ENCODE peak calls at places on chromosomes 13 and 19, in five cellular contexts. M is AG04449, R is GM23248, D is GM04504, N is posterior cingulate gyrus. B is an unnamed sample.

GRCh38 chr13:110161112-110161897 is 145.7 kb downstream of the COL4A1 start:
- DNase-seq in R (no peak), M (no peak), D (no peak), N (no peak), B (no peak)

GRCh38 chr13:66845393-66845792 is 384.7 kb downstream of the PCDH9 start:
- DNase-seq in M (no peak), R (no peak), N (no peak), D (no peak), B (no peak)

GRCh38 chr13:20566424-20566916 is 487 bp upstream of the IFT88 start:
- DNase-seq in D (peak), N (no peak), R (peak), M (no peak), B (no peak)

GRCh38 chr19:17579523-17580244 is 24.2 kb downstream of the COLGALT1 start:
- DNase-seq in N (no peak), D (no peak), R (peak), M (no peak), B (no peak)

GRCh38 chr19:10431254-10431942 is 11.1 kb downstream of the PDE4A start:
- DNase-seq in D (no peak), R (peak), M (no peak), N (no peak), B (peak)

GRCh38 chr19:3851254-3852176 is 17.3 kb downstream of the ZFR2 start:
- DNase-seq in D (no peak), N (no peak), M (no peak), R (peak), B (no peak)

GRCh38 chr13:99404005-99404755 is 97.0 kb upstream of the GPR183 start:
- DNase-seq in R (no peak), M (no peak), D (no peak), N (no peak), B (no peak)

GRCh38 chr13:85724554-85725432 is 74.4 kb downstream of the SLITRK6 start:
- DNase-seq in D (no peak), M (no peak), N (no peak), R (no peak), B (no peak)

GRCh38 chr19:1163934-1164683 is 10.0 kb downstream of the SBNO2 start:
- DNase-seq in M (no peak), N (no peak), R (no peak), D (no peak), B (no peak)

GRCh38 chr13:40362502-40362901 is 303.9 kb downstream of the FOXO1 start:
- DNase-seq in N (no peak), R (no peak), M (no peak), D (no peak), B (no peak)

GRCh38 chr19:39602224-39602623 is at the start of gene LGALS13:
- DNase-seq in M (no peak), R (no peak), D (no peak), N (no peak), B (no peak)

GRCh38 chr13:113864303-113864890 is 521 bp upstream of the GAS6 start:
- DNase-seq in R (peak), M (no peak), D (no peak), N (no peak), B (no peak)

GRCh38 chr19:30529876-30530275 is 157.7 kb downstream of the ZNF536 start:
- DNase-seq in M (no peak), D (no peak), N (no peak), R (no peak), B (no peak)

GRCh38 chr19:37874784-37875183 is 31.6 kb downstream of the WDR87 start:
- DNase-seq in M (no peak), R (no peak), N (no peak), D (no peak), B (no peak)

GRCh38 chr13:36323408-36323807 is 22.8 kb downstream of the SPART start:
- DNase-seq in D (no peak), R (no peak), M (no peak), N (no peak), B (no peak)

GRCh38 chr19:49118565-49119410 is at the start of gene C19orf73:
- DNase-seq in N (peak), R (peak), D (peak), M (peak), B (peak)

GRCh38 chr19:43555185-43555770 is 20.0 kb downstream of the XRCC1 start:
- DNase-seq in R (peak), M (peak), N (peak), D (peak), B (peak)

GRCh38 chr19:41161903-41162302 is 31.1 kb upstream of the CYP2S1 start:
- DNase-seq in N (no peak), M (no peak), R (no peak), D (no peak), B (no peak)

GRCh38 chr19:49340069-49340864 is 5.1 kb downstream of the CD37 start:
- DNase-seq in M (no peak), D (no peak), R (peak), N (no peak), B (no peak)

GRCh38 chr19:55646889-55647731 is 902 bp upstream of the CCDC106 start:
- DNase-seq in D (no peak), M (no peak), R (peak), N (no peak), B (no peak)

GRCh38 chr13:111552891-111553637 is 232.6 kb downstream of the TEX29 start:
- DNase-seq in D (no peak), N (no peak), R (no peak), M (no peak), B (no peak)

GRCh38 chr13:51584731-51585191 is 499 bp downstream of the WDFY2 start:
- DNase-seq in N (peak), M (no peak), R (peak), D (no peak), B (peak)

GRCh38 chr13:59374720-59375119 is 789.0 kb downstream of the DIAPH3 start:
- DNase-seq in D (no peak), R (no peak), N (no peak), M (no peak), B (no peak)

GRCh38 chr19:38731654-38732301 is 12.5 kb downstream of the CAPN12 start:
- DNase-seq in M (no peak), D (no peak), R (no peak), N (peak), B (no peak)

B was measured in frontal cortex.